ENCODE peak calls at places on chromosome 1, in six cellular contexts. R, P, I, T, Y and D are unnamed samples.

GRCh38 chr1:203080456-203080855 is 5.4 kb downstream of the MYOG start:
- DNase-seq in R (no peak), I (no peak), Y (no peak), T (no peak), P (no peak), D (no peak)

GRCh38 chr1:41661428-41662060 is 177.1 kb upstream of the EDN2 start:
- DNase-seq in T (peak; percentile 32), R (no peak), P (no peak), Y (peak; percentile 32), I (no peak), D (no peak)

GRCh38 chr1:115215703-115216521 is 122.1 kb downstream of the NGF start:
- DNase-seq in Y (no peak), T (no peak), I (no peak), P (no peak), R (no peak), D (no peak)

GRCh38 chr1:113980120-113980519 is 846 bp downstream of the OLFML3 start:
- DNase-seq in T (no peak), Y (no peak), R (peak; percentile 87), I (peak; percentile 38), P (peak; percentile 45), D (no peak)

GRCh38 chr1:213507472-213508223 is 456.6 kb downstream of the RPS6KC1 start:
- DNase-seq in R (no peak), P (no peak), I (no peak), Y (no peak), T (peak; percentile 56), D (no peak)

GRCh38 chr1:15152318-15153183 is 996 bp upstream of the TMEM51 start:
- DNase-seq in I (peak; percentile 87), T (peak; percentile 86), R (peak; percentile 94), Y (no peak), P (peak; percentile 93), D (no peak)

GRCh38 chr1:6503884-6504602 is 12.6 kb upstream of the PLEKHG5 start:
- DNase-seq in T (no peak), I (no peak), R (no peak), Y (no peak), P (no peak), D (no peak)

GRCh38 chr1:200894712-200895447 is at the start of gene INAVA:
- DNase-seq in T (no peak), R (peak; percentile 83), Y (no peak), P (no peak), I (no peak), D (no peak)

GRCh38 chr1:219544163-219544846 is 68.6 kb downstream of the ZC3H11B start:
- DNase-seq in P (no peak), Y (no peak), T (no peak), R (no peak), I (no peak), D (no peak)

GRCh38 chr1:210264521-210265380 is 32.2 kb downstream of the SERTAD4 start:
- DNase-seq in Y (no peak), P (peak; percentile 20), R (peak; percentile 22), T (no peak), I (peak; percentile 43), D (no peak)

GRCh38 chr1:16617101-16617727 is 3.9 kb upstream of the NBPF1 start:
- DNase-seq in I (no peak), T (no peak), R (no peak), Y (no peak), P (no peak), D (no peak)

GRCh38 chr1:121483961-121484424 is 299.2 kb downstream of the SRGAP2C start:
- DNase-seq in R (peak; percentile 52), I (peak; percentile 88), T (no peak), P (no peak), Y (no peak), D (no peak)

GRCh38 chr1:187621961-187622360 is 793.2 kb downstream of the PLA2G4A start:
- DNase-seq in P (no peak), I (peak; percentile 50), R (no peak), Y (no peak), T (no peak), D (no peak)

GRCh38 chr1:58154256-58154655 is 392.3 kb downstream of the OMA1 start:
- DNase-seq in Y (no peak), R (no peak), T (no peak), P (no peak), I (no peak), D (no peak)